ENCODE peak calls at places on chromosomes 7 and 10, in five cellular contexts. S, I, V, C and F are unnamed samples.

GRCh38 chr10:13894412-13895093 is 307.8 kb downstream of the PRPF18 start:
- DNase-seq in I (no peak), C (no peak), V (no peak), S (no peak), F (no peak)

GRCh38 chr7:141654551-141654950 is 47.4 kb downstream of the DENND11 start:
- DNase-seq in V (peak), S (peak), C (peak), I (peak), F (peak)

GRCh38 chr10:127309609-127310008 is 113.2 kb upstream of the INSYN2A start:
- DNase-seq in S (no peak), V (no peak), C (no peak), I (no peak), F (no peak)

GRCh38 chr7:66348959-66349358 is 143.8 kb downstream of the TPST1 start:
- DNase-seq in S (peak), V (no peak), C (no peak), I (peak), F (no peak)

GRCh38 chr10:70142555-70142954 is 3.9 kb downstream of the TYSND1 start:
- DNase-seq in V (no peak), S (no peak), I (no peak), C (no peak), F (no peak)

GRCh38 chr10:102735065-102735562 is 8.6 kb upstream of the WBP1L start:
- DNase-seq in S (no peak), C (no peak), V (no peak), I (no peak), F (no peak)

GRCh38 chr10:123757853-123758252 is 91.7 kb downstream of the GPR26 start:
- DNase-seq in C (no peak), V (no peak), S (no peak), I (no peak), F (no peak)

GRCh38 chr7:47571355-47572100 is 10.4 kb downstream of the TNS3 start:
- DNase-seq in S (peak), C (no peak), V (peak), I (peak), F (no peak)

GRCh38 chr10:132711618-132712051 is 74.3 kb downstream of the NKX6-2 start:
- DNase-seq in C (no peak), V (no peak), I (no peak), S (no peak), F (no peak)

GRCh38 chr7:159115601-159116501 is 28.8 kb downstream of the VIPR2 start:
- DNase-seq in C (no peak), V (no peak), S (no peak), I (no peak), F (no peak)

GRCh38 chr10:123480845-123481244 is 185.3 kb upstream of the GPR26 start:
- DNase-seq in S (no peak), I (no peak), C (no peak), V (no peak), F (no peak)

GRCh38 chr7:30996261-30996660 is 32.5 kb downstream of the GHRHR start:
- DNase-seq in V (no peak), I (no peak), C (no peak), S (no peak), F (no peak)

GRCh38 chr7:27946351-27946750 is 206.4 kb downstream of the TAX1BP1 start:
- DNase-seq in V (no peak), S (no peak), C (no peak), I (no peak), F (no peak)

GRCh38 chr7:65409363-65409762 is 35.7 kb downstream of the ZNF92 start:
- DNase-seq in I (no peak), C (no peak), S (no peak), V (no peak), F (no peak)

GRCh38 chr10:70233939-70234300 is 691 bp upstream of the PPA1 start:
- DNase-seq in C (no peak), I (no peak), S (no peak), V (no peak), F (no peak)

GRCh38 chr10:71512794-71513379 is 116.2 kb downstream of the CDH23 start:
- DNase-seq in I (peak), V (peak), S (no peak), C (no peak), F (no peak)

GRCh38 chr7:70579397-70580097 is 552.4 kb upstream of the GALNT17 start:
- DNase-seq in C (no peak), S (no peak), V (no peak), I (no peak), F (no peak)

GRCh38 chr7:151857412-151857811 is 19.5 kb downstream of the PRKAG2 start:
- DNase-seq in V (no peak), C (peak), I (no peak), S (no peak), F (no peak)

GRCh38 chr10:100825325-100825875 is 80.0 kb downstream of the PAX2 start:
- DNase-seq in C (no peak), V (no peak), I (no peak), S (no peak), F (no peak)

GRCh38 chr7:82506702-82507101 is 63.1 kb upstream of the CACNA2D1 start:
- DNase-seq in I (no peak), S (no peak), V (no peak), C (no peak), F (no peak)

GRCh38 chr10:116802474-116802873 is 46.8 kb upstream of the ENO4 start:
- DNase-seq in I (no peak), V (no peak), C (no peak), S (no peak), F (no peak)

GRCh38 chr10:3222068-3222467 is 49.5 kb upstream of the PITRM1 start:
- DNase-seq in C (no peak), S (no peak), I (peak), V (no peak), F (no peak)

GRCh38 chr10:12780634-12781601 is 220.6 kb downstream of the CCDC3 start:
- DNase-seq in V (no peak), C (no peak), S (no peak), I (no peak), F (no peak)